ENCODE peak calls at places on chromosomes 3 and 15, in five cellular contexts. J is H1, A is mesendoderm, F is IMR-90, B is trophoblast cell. I is an unnamed sample.

GRCh38 chr3:156760333-156760732 is 65.8 kb upstream of the LEKR1 start:
- DNase-seq in F (no peak), J (no peak), B (no peak), A (peak), I (no peak)

GRCh38 chr3:100087203-100087602 is 27.1 kb downstream of the FILIP1L start:
- DNase-seq in J (no peak), F (peak), A (no peak), B (no peak), I (no peak)

GRCh38 chr15:41940441-41940857 is 31.9 kb downstream of the EHD4 start:
- DNase-seq in B (no peak), J (no peak), A (no peak), F (peak), I (no peak)

GRCh38 chr3:135051409-135051946 is 256.4 kb downstream of the EPHB1 start:
- DNase-seq in J (no peak), F (no peak), B (no peak), A (no peak), I (no peak)

GRCh38 chr3:126353694-126354321 is 3.4 kb downstream of the KLF15 start:
- DNase-seq in F (no peak), J (no peak), A (no peak), B (no peak), I (no peak)

GRCh38 chr15:69757186-69757585 is 304.6 kb downstream of the RPLP1 start:
- DNase-seq in F (peak), B (no peak), A (no peak), J (no peak), I (no peak)

GRCh38 chr15:100103828-100104227 is 237.9 kb downstream of the ADAMTS17 start:
- DNase-seq in F (no peak), B (no peak), J (no peak), A (no peak), I (no peak)

GRCh38 chr3:113084777-113085176 is 94.0 kb downstream of the GTPBP8 start:
- DNase-seq in F (peak), J (no peak), B (no peak), A (no peak), I (no peak)

GRCh38 chr3:65318231-65318630 is 630.4 kb upstream of the ADAMTS9 start:
- DNase-seq in F (no peak), A (no peak), B (no peak), J (no peak), I (no peak)

GRCh38 chr3:134430174-134430573 is 55.6 kb downstream of the ANAPC13 start:
- DNase-seq in B (no peak), J (no peak), F (no peak), A (no peak), I (no peak)

GRCh38 chr3:54517424-54517823 is 395.1 kb downstream of the CACNA2D3 start:
- DNase-seq in F (no peak), J (no peak), A (no peak), B (no peak), I (no peak)

GRCh38 chr3:48436855-48437254 is 3.1 kb downstream of the CCDC51 start:
- DNase-seq in J (no peak), F (no peak), A (no peak), B (no peak), I (no peak)

GRCh38 chr3:48437812-48438211 is 2.1 kb downstream of the CCDC51 start:
- DNase-seq in B (no peak), A (no peak), F (no peak), J (no peak), I (no peak)

GRCh38 chr3:48440590-48440958 is 517 bp downstream of the TMA7 start:
- DNase-seq in B (peak), A (peak), F (no peak), J (no peak), I (no peak)

GRCh38 chr3:48441940-48442339 is 1.9 kb downstream of the TMA7 start:
- DNase-seq in F (no peak), A (no peak), B (no peak), J (no peak), I (no peak)

GRCh38 chr3:48439820-48440589 is at the start of the genes CCDC51 and TMA7:
- DNase-seq in B (peak), A (peak), F (peak), J (peak), I (peak)
- H2BK120ac ChIP-seq in B (peak), A (no peak), F (peak), J (peak), I (no peak)

GRCh38 chr3:149263856-149264255 is 42.2 kb upstream of the CP start:
- DNase-seq in J (no peak), A (no peak), F (no peak), B (no peak), I (no peak)
- H3K4me3 ChIP-seq in J (no peak), A (no peak), F (no peak), B (no peak), I (no peak)

GRCh38 chr15:58374147-58374546 is 57.6 kb upstream of the LIPC start:
- DNase-seq in F (no peak), J (no peak), B (peak), A (no peak), I (no peak)
- H2BK120ac ChIP-seq in F (peak), J (no peak), B (peak), A (no peak), I (no peak)

GRCh38 chr3:30659270-30660127 is 53.1 kb downstream of the TGFBR2 start:
- DNase-seq in B (peak), A (peak), J (no peak), F (peak), I (no peak)
- H3K4me3 ChIP-seq in B (no peak), A (no peak), J (no peak), F (no peak), I (no peak)

DNA sequence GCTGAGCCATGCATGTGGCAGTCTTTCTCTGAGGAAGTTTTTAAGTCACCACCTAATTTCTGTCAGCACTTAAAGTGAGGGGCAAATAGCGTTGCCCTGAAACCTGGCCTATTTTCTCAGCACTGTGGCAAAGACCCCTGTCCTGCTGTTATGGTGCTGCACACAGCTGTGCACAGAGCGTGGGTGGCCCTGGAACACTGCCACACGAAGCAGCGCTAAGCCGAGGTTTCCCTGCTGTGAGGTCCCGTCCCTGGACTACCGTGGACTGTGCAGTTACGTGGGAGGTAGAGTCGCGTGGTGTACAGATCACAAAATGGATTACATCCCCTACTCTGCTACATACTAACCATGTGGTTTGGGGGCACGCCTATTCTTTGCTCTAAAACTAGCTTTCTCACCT is 101.6 kb upstream of the NR2E3 start:
- DNase-seq in J (no peak), B (no peak), A (no peak), F (peak), I (no peak)
- H2BK120ac ChIP-seq in J (no peak), B (no peak), A (no peak), F (peak), I (no peak)

GRCh38 chr3:149581248-149581647 is 76.6 kb downstream of the WWTR1 start:
- DNase-seq in F (no peak), A (no peak), J (no peak), B (no peak), I (no peak)

GRCh38 chr3:149579838-149580542 is 77.8 kb downstream of the WWTR1 start:
- DNase-seq in J (no peak), A (no peak), B (no peak), F (peak), I (no peak)

GRCh38 chr3:149582395-149582794 is 75.4 kb downstream of the WWTR1 start:
- DNase-seq in F (no peak), A (no peak), J (no peak), B (no peak), I (no peak)

GRCh38 chr3:149584236-149584635 is 73.6 kb downstream of the WWTR1 start:
- DNase-seq in B (no peak), J (no peak), F (no peak), A (no peak), I (no peak)

DNA sequence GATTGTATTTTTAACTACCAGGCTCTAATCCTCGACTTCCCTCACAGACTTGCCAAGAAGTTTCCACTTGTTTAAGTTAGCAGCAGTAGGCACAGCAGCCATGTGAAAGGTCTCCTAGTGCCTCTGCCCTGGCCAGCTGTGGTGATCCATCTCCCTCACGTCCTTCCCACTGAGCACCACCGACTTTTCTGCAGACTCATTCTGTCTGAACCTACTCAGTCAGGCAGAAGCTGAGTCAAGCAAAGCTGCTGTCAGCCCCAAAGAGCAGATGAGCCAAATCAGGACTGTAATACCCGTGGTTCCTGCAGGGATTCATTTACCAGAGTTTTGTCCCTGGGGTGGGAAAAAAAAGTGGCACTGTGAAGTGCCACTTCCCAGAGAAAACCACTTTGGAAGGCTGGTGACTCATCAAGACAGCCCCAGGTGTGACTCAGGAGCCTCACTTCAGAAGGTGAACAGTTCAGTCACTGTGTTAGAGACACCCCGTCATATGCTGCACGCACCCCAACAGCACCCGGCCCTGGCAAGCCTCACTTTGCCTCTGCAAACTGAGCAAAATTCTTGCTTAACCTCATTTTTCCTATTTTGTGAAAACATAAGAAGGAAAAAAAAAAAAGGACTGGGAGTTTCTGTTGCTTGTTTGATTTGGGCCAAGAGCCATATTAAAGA is 76.0 kb downstream of the WWTR1 start:
- DNase-seq in A (peak), J (no peak), B (no peak), F (peak), I (no peak)
- H3K4me3 ChIP-seq in A (no peak), J (no peak), B (no peak), F (no peak), I (no peak)

GRCh38 chr3:125147491-125147820 is 65.1 kb downstream of the SLC12A8 start:
- DNase-seq in A (no peak), F (peak), B (no peak), J (no peak), I (no peak)
- H2BK120ac ChIP-seq in A (no peak), F (peak), B (no peak), J (no peak), I (no peak)

GRCh38 chr3:179067291-179067690 is 4.3 kb downstream of the ZMAT3 start:
- DNase-seq in A (no peak), B (no peak), J (no peak), F (no peak), I (no peak)

GRCh38 chr3:179067839-179068238 is 3.8 kb downstream of the ZMAT3 start:
- DNase-seq in F (no peak), B (no peak), J (no peak), A (no peak), I (no peak)

GRCh38 chr3:179068779-179069530 is 2.7 kb downstream of the ZMAT3 start:
- DNase-seq in B (no peak), J (no peak), A (peak), F (peak), I (no peak)

GRCh38 chr3:179071161-179071568 is 444 bp downstream of the ZMAT3 start:
- DNase-seq in A (peak), B (peak), J (no peak), F (peak), I (no peak)

DNA sequence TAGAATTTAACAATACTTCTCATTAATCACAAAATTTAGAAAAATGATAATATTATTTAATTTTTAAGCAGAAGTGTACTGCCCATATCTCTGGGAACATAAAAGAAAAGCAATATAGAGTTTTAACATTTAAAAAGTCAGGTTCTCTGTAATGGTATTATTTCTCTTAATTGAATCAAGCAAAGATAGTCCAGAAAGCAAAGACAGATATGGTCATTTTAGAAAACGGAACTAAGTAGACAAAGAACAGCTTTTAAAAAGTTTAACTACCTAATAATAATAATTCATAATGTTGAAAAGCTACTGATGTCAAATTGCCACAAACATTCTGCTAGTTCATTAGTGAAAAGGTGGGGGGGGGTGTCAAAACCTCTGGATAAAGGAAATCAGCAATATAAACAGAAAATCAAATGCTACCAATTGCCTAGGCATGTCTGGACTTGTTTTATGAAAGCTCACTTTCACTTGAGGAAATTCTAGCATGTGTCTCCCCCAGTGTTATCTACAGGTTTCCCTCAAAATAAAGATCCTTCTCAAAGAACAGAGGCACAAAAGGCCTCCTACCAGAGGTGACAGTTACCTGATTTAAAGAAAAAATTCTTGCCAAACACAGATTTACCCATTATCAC is 1.7 kb downstream of the ZMAT3 start:
- DNase-seq in B (no peak), J (no peak), A (no peak), F (peak), I (no peak)
- H3K4me3 ChIP-seq in B (no peak), J (no peak), A (no peak), F (peak), I (peak)

GRCh38 chr3:179071569-179072397 is at the start of gene ZMAT3:
- DNase-seq in B (peak), J (peak), F (peak), A (peak), I (peak)
- H2BK120ac ChIP-seq in B (peak), J (no peak), F (peak), A (no peak), I (peak)

GRCh38 chr15:49423906-49424520 is 971 bp downstream of the FGF7 start:
- DNase-seq in F (no peak), J (no peak), B (no peak), A (peak), I (no peak)
- H3K4me3 ChIP-seq in F (peak), J (no peak), B (no peak), A (no peak), I (no peak)

I was measured in neuronal stem cell.